ENCODE peak calls at places on chromosome 21, in four cellular contexts. J is body of pancreas, P is SJCRH30, W is right lobe of liver. T is an unnamed sample. For H3K4me1, the result is how much of the 10 kb centered on the place peaks cover.

GRCh38 chr21:36385909-36386642 is 884 bp downstream of the CHAF1B start:
- DNase-seq in J (no peak), P (no peak), W (no peak), T (no peak)

GRCh38 chr21:38306407-38306806 is 49.6 kb downstream of the KCNJ15 start:
- DNase-seq in J (no peak), P (no peak), W (no peak), T (no peak)

GRCh38 chr21:37273440-37273839 is 6.3 kb upstream of the VPS26C start:
- DNase-seq in J (no peak), P (no peak), W (no peak), T (no peak)

GRCh38 chr21:36323032-36323431 is 3.0 kb downstream of the MORC3 start:
- DNase-seq in J (no peak), P (no peak), W (no peak), T (peak)

GRCh38 chr21:31514598-31514997 is 144.9 kb upstream of the SOD1 start:
- DNase-seq in J (peak), P (peak), W (no peak), T (no peak)

GRCh38 chr21:29163381-29164115 is 33.1 kb downstream of the MAP3K7CL start:
- DNase-seq in J (no peak), P (no peak), W (no peak), T (no peak)

GRCh38 chr21:29827236-29827635 is 112.6 kb downstream of the GRIK1 start:
- DNase-seq in J (no peak), P (no peak), W (no peak), T (no peak)

GRCh38 chr21:38487906-38488639 is 10.2 kb downstream of the ERG start:
- DNase-seq in J (no peak), P (no peak), W (no peak), T (no peak)

GRCh38 chr21:17709266-17709611 is 96.5 kb upstream of the BTG3 start:
- DNase-seq in J (no peak), P (no peak), W (no peak), T (peak)

GRCh38 chr21:33268736-33269441 is 2.7 kb downstream of the IL10RB start:
- DNase-seq in J (peak), P (no peak), W (peak), T (peak)

GRCh38 chr21:40548134-40548533 is 298.8 kb downstream of the DSCAM start:
- DNase-seq in J (no peak), P (no peak), W (no peak), T (no peak)

GRCh38 chr21:38669186-38669585 is 136.5 kb upstream of the ETS2 start:
- DNase-seq in J (no peak), P (peak), W (no peak), T (peak)

GRCh38 chr21:36709868-36710728 is 11.2 kb downstream of the SIM2 start:
- DNase-seq in J (peak), P (no peak), W (no peak), T (no peak)

GRCh38 chr21:43970551-43970950 is 41.6 kb upstream of the TRAPPC10 start:
- DNase-seq in J (no peak), P (no peak), W (no peak), T (no peak)

GRCh38 chr21:35002879-35003722 is 46.0 kb downstream of the RUNX1 start:
- DNase-seq in J (no peak), P (peak), W (no peak), T (no peak)
- H3K4me1 ChIP-seq in J (under half), P (under half), W (under half), T (under half)

DNA sequence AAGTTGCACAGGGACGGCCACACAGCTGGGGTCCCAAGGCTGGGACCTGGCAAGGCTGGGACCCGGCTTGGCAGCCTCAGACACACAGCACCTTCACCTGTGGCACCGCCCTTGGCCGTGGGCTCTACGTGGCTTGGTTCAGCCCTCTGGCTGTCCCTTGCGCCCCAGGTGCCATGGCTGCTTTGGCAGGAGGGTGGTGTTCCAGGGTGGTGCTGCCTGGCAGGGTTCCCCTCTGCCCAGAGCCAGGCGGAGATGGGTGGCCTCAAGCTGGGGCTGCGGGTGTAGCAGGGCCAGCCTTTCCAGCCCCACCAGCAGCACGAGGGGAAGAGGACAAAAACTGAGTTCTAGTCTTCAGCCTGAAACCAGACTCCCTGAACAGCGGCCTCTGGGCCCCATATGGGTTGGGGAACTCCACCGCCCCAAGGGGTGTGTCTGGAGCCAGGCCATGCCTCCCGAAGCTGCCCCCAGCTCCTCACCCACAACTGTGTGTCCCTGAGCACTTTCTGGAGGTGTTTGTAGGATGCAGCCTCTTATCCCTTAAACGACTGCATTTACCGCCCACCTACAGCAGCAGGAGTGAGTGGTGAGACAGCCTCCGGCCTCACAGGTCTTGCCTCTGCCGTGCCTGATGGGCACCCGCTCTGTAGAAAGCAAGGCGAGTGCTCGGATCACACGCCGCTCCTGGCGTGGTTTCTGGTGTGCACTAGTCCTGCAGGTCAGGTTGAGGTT is 92.3 kb downstream of the PDE9A start:
- DNase-seq in J (no peak), P (no peak), W (no peak), T (no peak)
- H3K27ac ChIP-seq in J (no peak), P (no peak), W (no peak), T (peak)

GRCh38 chr21:14527690-14528652 is 18.1 kb downstream of the SAMSN1 start:
- DNase-seq in J (no peak), P (no peak), W (no peak), T (no peak)

GRCh38 chr21:14528815-14529214 is 17.3 kb downstream of the SAMSN1 start:
- DNase-seq in J (no peak), P (no peak), W (no peak), T (no peak)

GRCh38 chr21:14526199-14526598 is 19.9 kb downstream of the SAMSN1 start:
- DNase-seq in J (no peak), P (no peak), W (no peak), T (no peak)

GRCh38 chr21:14530574-14530973 is 15.5 kb downstream of the SAMSN1 start:
- DNase-seq in J (no peak), P (no peak), W (no peak), T (no peak)

GRCh38 chr21:14526816-14527689 is 19.1 kb downstream of the SAMSN1 start:
- DNase-seq in J (no peak), P (no peak), W (no peak), T (no peak)
- H3K4me3 ChIP-seq in J (no peak), P (no peak), W (no peak), T (peak)

GRCh38 chr21:41766051-41766882 is 585 bp downstream of the RIPK4 start:
- DNase-seq in J (peak), P (no peak), W (no peak), T (no peak)
- H3K4me1 ChIP-seq in J (half or more), P (under half), W (under half), T (under half)

GRCh38 chr21:45973475-45974072 is 8.0 kb upstream of the COL6A1 start:
- DNase-seq in J (peak), P (peak), W (peak), T (peak)
- H3K27ac ChIP-seq in J (peak), P (peak), W (peak), T (no peak)

GRCh38 chr21:27026501-27026900 is 59.6 kb upstream of the ADAMTS5 start:
- DNase-seq in J (no peak), P (no peak), W (no peak), T (no peak)
- H3K4me3 ChIP-seq in J (no peak), P (no peak), W (no peak), T (no peak)